ENCODE peak calls at places on chromosomes 1 and 21, in eight cellular contexts. One of them, this sample, is unnamed.

GRCh38 chr1:160024195-160024905 is 7.4 kb downstream of the PIGM start:
- DNase-seq in kidney: no peak
- DNase-seq in activated T-helper 1 cell treated with anti-CD3 and anti-CD28 coated beads, Interleukin-12 subunit alpha, Interleukin-12 subunit beta, Interleukin-2, Interleukin-4 antibody, amounts not matched to agents 30 ng/mL and 10 ng/mL and 1 ng/mL, durations not matched to agents 14 hours and 24 hours and 36 hours: no peak
- DNase-seq in ACHN: no peak
- DNase-seq in astrocyte of the spinal cord: no peak
- DNase-seq in DND-41: no peak
- DNase-seq in nucleus accumbens: no peak
- DNase-seq in adipocyte: no peak
- DNase-seq in this sample: no peak

GRCh38 chr1:203133969-203134725 is 6.6 kb downstream of the ADORA1 start:
- DNase-seq in activated T-helper 1 cell treated with anti-CD3 and anti-CD28 coated beads, Interleukin-12 subunit alpha, Interleukin-12 subunit beta, Interleukin-2, Interleukin-4 antibody, amounts not matched to agents 30 ng/mL and 10 ng/mL and 1 ng/mL, durations not matched to agents 14 hours and 24 hours and 36 hours: no peak
- DNase-seq in ACHN: peak; percentile 50
- DNase-seq in kidney: no peak
- DNase-seq in nucleus accumbens: no peak
- DNase-seq in adipocyte: peak; percentile 24
- DNase-seq in DND-41: no peak
- DNase-seq in astrocyte of the spinal cord: no peak
- DNase-seq in this sample: no peak

GRCh38 chr1:197521118-197521739 is 253.2 kb downstream of the CRB1 start:
- DNase-seq in nucleus accumbens: no peak
- DNase-seq in adipocyte: peak; percentile 77
- DNase-seq in kidney: no peak
- DNase-seq in DND-41: peak; percentile 31
- DNase-seq in astrocyte of the spinal cord: peak; percentile 46
- DNase-seq in ACHN: peak; percentile 49
- DNase-seq in activated T-helper 1 cell treated with anti-CD3 and anti-CD28 coated beads, Interleukin-12 subunit alpha, Interleukin-12 subunit beta, Interleukin-2, Interleukin-4 antibody, amounts not matched to agents 30 ng/mL and 10 ng/mL and 1 ng/mL, durations not matched to agents 14 hours and 24 hours and 36 hours: no peak
- DNase-seq in this sample: peak; percentile 31

GRCh38 chr1:109770331-109771095 is 6.8 kb upstream of the EPS8L3 start:
- DNase-seq in adipocyte: no peak
- DNase-seq in DND-41: no peak
- DNase-seq in nucleus accumbens: peak; percentile 58
- DNase-seq in activated T-helper 1 cell treated with anti-CD3 and anti-CD28 coated beads, Interleukin-12 subunit alpha, Interleukin-12 subunit beta, Interleukin-2, Interleukin-4 antibody, amounts not matched to agents 30 ng/mL and 10 ng/mL and 1 ng/mL, durations not matched to agents 14 hours and 24 hours and 36 hours: no peak
- DNase-seq in astrocyte of the spinal cord: no peak
- DNase-seq in kidney: peak; percentile 48
- DNase-seq in ACHN: no peak
- DNase-seq in this sample: no peak

GRCh38 chr1:203425668-203425999 is 50.0 kb upstream of the PRELP start:
- DNase-seq in DND-41: no peak
- DNase-seq in activated T-helper 1 cell treated with anti-CD3 and anti-CD28 coated beads, Interleukin-12 subunit alpha, Interleukin-12 subunit beta, Interleukin-2, Interleukin-4 antibody, amounts not matched to agents 30 ng/mL and 10 ng/mL and 1 ng/mL, durations not matched to agents 14 hours and 24 hours and 36 hours: no peak
- DNase-seq in nucleus accumbens: no peak
- DNase-seq in ACHN: no peak
- DNase-seq in astrocyte of the spinal cord: peak; percentile 33
- DNase-seq in kidney: no peak
- DNase-seq in adipocyte: no peak
- DNase-seq in this sample: no peak

GRCh38 chr1:16021681-16022080 is at the start of gene CLCNKA:
- DNase-seq in astrocyte of the spinal cord: no peak
- DNase-seq in adipocyte: no peak
- DNase-seq in nucleus accumbens: no peak
- DNase-seq in DND-41: no peak
- DNase-seq in ACHN: no peak
- DNase-seq in kidney: no peak
- DNase-seq in activated T-helper 1 cell treated with anti-CD3 and anti-CD28 coated beads, Interleukin-12 subunit alpha, Interleukin-12 subunit beta, Interleukin-2, Interleukin-4 antibody, amounts not matched to agents 30 ng/mL and 10 ng/mL and 1 ng/mL, durations not matched to agents 14 hours and 24 hours and 36 hours: no peak
- DNase-seq in this sample: no peak

GRCh38 chr1:182839209-182840065 is at the start of gene DHX9:
- DNase-seq in astrocyte of the spinal cord: peak; percentile 87
- DNase-seq in ACHN: peak; percentile 90
- DNase-seq in activated T-helper 1 cell treated with anti-CD3 and anti-CD28 coated beads, Interleukin-12 subunit alpha, Interleukin-12 subunit beta, Interleukin-2, Interleukin-4 antibody, amounts not matched to agents 30 ng/mL and 10 ng/mL and 1 ng/mL, durations not matched to agents 14 hours and 24 hours and 36 hours: peak; percentile 94
- DNase-seq in adipocyte: peak; percentile 96
- DNase-seq in nucleus accumbens: peak; percentile 91
- DNase-seq in kidney: peak; percentile 98
- DNase-seq in DND-41: peak; percentile 93
- DNase-seq in this sample: peak; percentile 100

GRCh38 chr1:33821291-33821690 is 42.6 kb upstream of the HMGB4 start:
- DNase-seq in nucleus accumbens: no peak
- DNase-seq in kidney: no peak
- DNase-seq in activated T-helper 1 cell treated with anti-CD3 and anti-CD28 coated beads, Interleukin-12 subunit alpha, Interleukin-12 subunit beta, Interleukin-2, Interleukin-4 antibody, amounts not matched to agents 30 ng/mL and 10 ng/mL and 1 ng/mL, durations not matched to agents 14 hours and 24 hours and 36 hours: no peak
- DNase-seq in adipocyte: no peak
- DNase-seq in ACHN: no peak
- DNase-seq in DND-41: no peak
- DNase-seq in astrocyte of the spinal cord: no peak
- DNase-seq in this sample: no peak

GRCh38 chr1:212040629-212041028 is 5.1 kb downstream of the DTL start:
- DNase-seq in astrocyte of the spinal cord: no peak
- DNase-seq in kidney: no peak
- DNase-seq in nucleus accumbens: no peak
- DNase-seq in adipocyte: no peak
- DNase-seq in DND-41: peak; percentile 33
- DNase-seq in ACHN: peak; percentile 37
- DNase-seq in activated T-helper 1 cell treated with anti-CD3 and anti-CD28 coated beads, Interleukin-12 subunit alpha, Interleukin-12 subunit beta, Interleukin-2, Interleukin-4 antibody, amounts not matched to agents 30 ng/mL and 10 ng/mL and 1 ng/mL, durations not matched to agents 14 hours and 24 hours and 36 hours: no peak
- DNase-seq in this sample: no peak

GRCh38 chr1:218705391-218705790 is 360.3 kb downstream of the TGFB2 start:
- DNase-seq in ACHN: peak; percentile 62
- DNase-seq in astrocyte of the spinal cord: peak; percentile 42
- DNase-seq in nucleus accumbens: no peak
- DNase-seq in adipocyte: no peak
- DNase-seq in DND-41: no peak
- DNase-seq in activated T-helper 1 cell treated with anti-CD3 and anti-CD28 coated beads, Interleukin-12 subunit alpha, Interleukin-12 subunit beta, Interleukin-2, Interleukin-4 antibody, amounts not matched to agents 30 ng/mL and 10 ng/mL and 1 ng/mL, durations not matched to agents 14 hours and 24 hours and 36 hours: no peak
- DNase-seq in kidney: no peak
- DNase-seq in this sample: no peak

GRCh38 chr1:41240806-41241747 is 1.0 kb downstream of the SCMH1 start:
- DNase-seq in kidney: peak; percentile 88
- DNase-seq in adipocyte: peak; percentile 77
- DNase-seq in DND-41: peak; percentile 11
- DNase-seq in ACHN: peak; percentile 55
- DNase-seq in nucleus accumbens: peak; percentile 23
- DNase-seq in astrocyte of the spinal cord: peak; percentile 31
- DNase-seq in activated T-helper 1 cell treated with anti-CD3 and anti-CD28 coated beads, Interleukin-12 subunit alpha, Interleukin-12 subunit beta, Interleukin-2, Interleukin-4 antibody, amounts not matched to agents 30 ng/mL and 10 ng/mL and 1 ng/mL, durations not matched to agents 14 hours and 24 hours and 36 hours: peak; percentile 8
- DNase-seq in this sample: peak; percentile 26

GRCh38 chr1:78240755-78241154 is 195.0 kb downstream of the GIPC2 start:
- DNase-seq in DND-41: no peak
- DNase-seq in adipocyte: peak; percentile 49
- DNase-seq in activated T-helper 1 cell treated with anti-CD3 and anti-CD28 coated beads, Interleukin-12 subunit alpha, Interleukin-12 subunit beta, Interleukin-2, Interleukin-4 antibody, amounts not matched to agents 30 ng/mL and 10 ng/mL and 1 ng/mL, durations not matched to agents 14 hours and 24 hours and 36 hours: no peak
- DNase-seq in kidney: no peak
- DNase-seq in astrocyte of the spinal cord: no peak
- DNase-seq in ACHN: no peak
- DNase-seq in nucleus accumbens: no peak
- DNase-seq in this sample: no peak

GRCh38 chr1:240417317-240417716 is 194.6 kb downstream of the GREM2 start:
- DNase-seq in nucleus accumbens: no peak
- DNase-seq in activated T-helper 1 cell treated with anti-CD3 and anti-CD28 coated beads, Interleukin-12 subunit alpha, Interleukin-12 subunit beta, Interleukin-2, Interleukin-4 antibody, amounts not matched to agents 30 ng/mL and 10 ng/mL and 1 ng/mL, durations not matched to agents 14 hours and 24 hours and 36 hours: no peak
- DNase-seq in adipocyte: peak; percentile 25
- DNase-seq in astrocyte of the spinal cord: no peak
- DNase-seq in ACHN: no peak
- DNase-seq in kidney: no peak
- DNase-seq in DND-41: no peak
- DNase-seq in this sample: no peak

GRCh38 chr1:6496360-6496704 is 4.9 kb upstream of the PLEKHG5 start:
- DNase-seq in nucleus accumbens: no peak
- DNase-seq in activated T-helper 1 cell treated with anti-CD3 and anti-CD28 coated beads, Interleukin-12 subunit alpha, Interleukin-12 subunit beta, Interleukin-2, Interleukin-4 antibody, amounts not matched to agents 30 ng/mL and 10 ng/mL and 1 ng/mL, durations not matched to agents 14 hours and 24 hours and 36 hours: no peak
- DNase-seq in adipocyte: no peak
- DNase-seq in kidney: peak; percentile 60
- DNase-seq in astrocyte of the spinal cord: no peak
- DNase-seq in ACHN: no peak
- DNase-seq in DND-41: no peak
- DNase-seq in this sample: no peak

GRCh38 chr1:114122891-114123621 is 30.6 kb downstream of the SYT6 start:
- DNase-seq in activated T-helper 1 cell treated with anti-CD3 and anti-CD28 coated beads, Interleukin-12 subunit alpha, Interleukin-12 subunit beta, Interleukin-2, Interleukin-4 antibody, amounts not matched to agents 30 ng/mL and 10 ng/mL and 1 ng/mL, durations not matched to agents 14 hours and 24 hours and 36 hours: no peak
- DNase-seq in kidney: no peak
- DNase-seq in adipocyte: peak; percentile 36
- DNase-seq in astrocyte of the spinal cord: peak; percentile 9
- DNase-seq in DND-41: no peak
- DNase-seq in nucleus accumbens: no peak
- DNase-seq in ACHN: no peak
- DNase-seq in this sample: no peak

GRCh38 chr1:158095737-158096335 is 84.9 kb upstream of the CD1D start:
- DNase-seq in kidney: no peak
- DNase-seq in astrocyte of the spinal cord: no peak
- DNase-seq in activated T-helper 1 cell treated with anti-CD3 and anti-CD28 coated beads, Interleukin-12 subunit alpha, Interleukin-12 subunit beta, Interleukin-2, Interleukin-4 antibody, amounts not matched to agents 30 ng/mL and 10 ng/mL and 1 ng/mL, durations not matched to agents 14 hours and 24 hours and 36 hours: peak; percentile 7
- DNase-seq in ACHN: peak; percentile 60
- DNase-seq in adipocyte: peak; percentile 39
- DNase-seq in nucleus accumbens: no peak
- DNase-seq in DND-41: peak; percentile 56
- DNase-seq in this sample: peak; percentile 23

GRCh38 chr1:22804333-22804906 is 93.8 kb downstream of the EPHB2 start:
- DNase-seq in activated T-helper 1 cell treated with anti-CD3 and anti-CD28 coated beads, Interleukin-12 subunit alpha, Interleukin-12 subunit beta, Interleukin-2, Interleukin-4 antibody, amounts not matched to agents 30 ng/mL and 10 ng/mL and 1 ng/mL, durations not matched to agents 14 hours and 24 hours and 36 hours: no peak
- DNase-seq in nucleus accumbens: no peak
- DNase-seq in kidney: no peak
- DNase-seq in astrocyte of the spinal cord: no peak
- DNase-seq in DND-41: no peak
- DNase-seq in adipocyte: no peak
- DNase-seq in ACHN: no peak
- DNase-seq in this sample: no peak

GRCh38 chr1:156124557-156125483 is 10.3 kb downstream of the LMNA start:
- DNase-seq in kidney: peak; percentile 83
- DNase-seq in activated T-helper 1 cell treated with anti-CD3 and anti-CD28 coated beads, Interleukin-12 subunit alpha, Interleukin-12 subunit beta, Interleukin-2, Interleukin-4 antibody, amounts not matched to agents 30 ng/mL and 10 ng/mL and 1 ng/mL, durations not matched to agents 14 hours and 24 hours and 36 hours: no peak
- DNase-seq in ACHN: no peak
- DNase-seq in nucleus accumbens: no peak
- DNase-seq in astrocyte of the spinal cord: no peak
- DNase-seq in DND-41: no peak
- DNase-seq in adipocyte: peak; percentile 66
- DNase-seq in this sample: peak; percentile 47

GRCh38 chr1:119367332-119368124 is 1.1 kb upstream of the HAO2 start:
- DNase-seq in astrocyte of the spinal cord: peak; percentile 46
- DNase-seq in activated T-helper 1 cell treated with anti-CD3 and anti-CD28 coated beads, Interleukin-12 subunit alpha, Interleukin-12 subunit beta, Interleukin-2, Interleukin-4 antibody, amounts not matched to agents 30 ng/mL and 10 ng/mL and 1 ng/mL, durations not matched to agents 14 hours and 24 hours and 36 hours: no peak
- DNase-seq in ACHN: peak; percentile 36
- DNase-seq in adipocyte: peak; percentile 79
- DNase-seq in kidney: no peak
- DNase-seq in DND-41: no peak
- DNase-seq in nucleus accumbens: no peak
- DNase-seq in this sample: no peak

GRCh38 chr1:62875676-62876075 is 91.7 kb downstream of the ATG4C start:
- DNase-seq in nucleus accumbens: no peak
- DNase-seq in kidney: no peak
- DNase-seq in astrocyte of the spinal cord: no peak
- DNase-seq in DND-41: no peak
- DNase-seq in ACHN: no peak
- DNase-seq in adipocyte: no peak
- DNase-seq in activated T-helper 1 cell treated with anti-CD3 and anti-CD28 coated beads, Interleukin-12 subunit alpha, Interleukin-12 subunit beta, Interleukin-2, Interleukin-4 antibody, amounts not matched to agents 30 ng/mL and 10 ng/mL and 1 ng/mL, durations not matched to agents 14 hours and 24 hours and 36 hours: no peak
- DNase-seq in this sample: no peak

GRCh38 chr21:32315511-32316362 is 17.1 kb downstream of the MRAP start:
- DNase-seq in activated T-helper 1 cell treated with anti-CD3 and anti-CD28 coated beads, Interleukin-12 subunit alpha, Interleukin-12 subunit beta, Interleukin-2, Interleukin-4 antibody, amounts not matched to agents 30 ng/mL and 10 ng/mL and 1 ng/mL, durations not matched to agents 14 hours and 24 hours and 36 hours: no peak
- DNase-seq in DND-41: no peak
- DNase-seq in nucleus accumbens: no peak
- DNase-seq in astrocyte of the spinal cord: no peak
- DNase-seq in ACHN: no peak
- DNase-seq in kidney: no peak
- DNase-seq in adipocyte: no peak
- DNase-seq in this sample: no peak

GRCh38 chr1:215623162-215623561 is 56.1 kb downstream of the KCTD3 start:
- DNase-seq in adipocyte: no peak
- DNase-seq in DND-41: no peak
- DNase-seq in activated T-helper 1 cell treated with anti-CD3 and anti-CD28 coated beads, Interleukin-12 subunit alpha, Interleukin-12 subunit beta, Interleukin-2, Interleukin-4 antibody, amounts not matched to agents 30 ng/mL and 10 ng/mL and 1 ng/mL, durations not matched to agents 14 hours and 24 hours and 36 hours: no peak
- DNase-seq in nucleus accumbens: no peak
- DNase-seq in kidney: no peak
- DNase-seq in ACHN: no peak
- DNase-seq in astrocyte of the spinal cord: no peak
- DNase-seq in this sample: no peak

GRCh38 chr1:3101127-3101939 is 32.3 kb downstream of the PRDM16 start:
- DNase-seq in ACHN: no peak
- DNase-seq in astrocyte of the spinal cord: no peak
- DNase-seq in nucleus accumbens: no peak
- DNase-seq in DND-41: no peak
- DNase-seq in activated T-helper 1 cell treated with anti-CD3 and anti-CD28 coated beads, Interleukin-12 subunit alpha, Interleukin-12 subunit beta, Interleukin-2, Interleukin-4 antibody, amounts not matched to agents 30 ng/mL and 10 ng/mL and 1 ng/mL, durations not matched to agents 14 hours and 24 hours and 36 hours: no peak
- DNase-seq in kidney: no peak
- DNase-seq in adipocyte: peak; percentile 15
- DNase-seq in this sample: no peak